ENCODE peak calls at places on chromosomes 11 and 22, in ten cellular contexts. One of them, this sample, is unnamed.

GRCh38 chr11:33043221-33043833 is 4.0 kb downstream of the TCP11L1 start:
- DNase-seq in mesenchymal stem cell: no peak
- DNase-seq in IMR-90: no peak
- DNase-seq in psoas muscle: no peak
- DNase-seq in SJSA1: no peak
- DNase-seq in heart right ventricle: no peak
- DNase-seq in left lung: no peak
- DNase-seq in RWPE1: no peak
- DNase-seq in substantia nigra: no peak
- DNase-seq in left ventricle myocardium inferior: no peak
- DNase-seq in this sample: no peak

GRCh38 chr22:31496735-31497146 is 405 bp downstream of the SFI1 start:
- DNase-seq in RWPE1: no peak
- DNase-seq in mesenchymal stem cell: peak
- DNase-seq in heart right ventricle: peak
- DNase-seq in substantia nigra: no peak
- DNase-seq in left lung: peak
- DNase-seq in psoas muscle: peak
- DNase-seq in IMR-90: no peak
- DNase-seq in SJSA1: no peak
- DNase-seq in left ventricle myocardium inferior: no peak
- DNase-seq in this sample: no peak

GRCh38 chr22:20951151-20951931 is 15.7 kb upstream of the AIFM3 start:
- DNase-seq in substantia nigra: no peak
- DNase-seq in IMR-90: no peak
- DNase-seq in heart right ventricle: no peak
- DNase-seq in left lung: no peak
- DNase-seq in SJSA1: no peak
- DNase-seq in psoas muscle: no peak
- DNase-seq in RWPE1: no peak
- DNase-seq in left ventricle myocardium inferior: no peak
- DNase-seq in mesenchymal stem cell: no peak
- DNase-seq in this sample: no peak

GRCh38 chr11:75351541-75352416 is at the start of gene ARRB1:
- DNase-seq in RWPE1: peak
- DNase-seq in left lung: peak
- DNase-seq in psoas muscle: peak
- DNase-seq in substantia nigra: no peak
- DNase-seq in heart right ventricle: peak
- DNase-seq in IMR-90: no peak
- DNase-seq in SJSA1: no peak
- DNase-seq in mesenchymal stem cell: peak
- DNase-seq in left ventricle myocardium inferior: peak
- DNase-seq in this sample: no peak

GRCh38 chr11:104003491-104003890 is 32.9 kb upstream of the DDI1 start:
- DNase-seq in left ventricle myocardium inferior: no peak
- DNase-seq in RWPE1: no peak
- DNase-seq in SJSA1: no peak
- DNase-seq in left lung: no peak
- DNase-seq in mesenchymal stem cell: peak
- DNase-seq in IMR-90: peak
- DNase-seq in psoas muscle: no peak
- DNase-seq in heart right ventricle: no peak
- DNase-seq in substantia nigra: no peak
- DNase-seq in this sample: no peak

GRCh38 chr22:47381240-47381639 is 618.8 kb downstream of the TBC1D22A start:
- DNase-seq in mesenchymal stem cell: no peak
- DNase-seq in RWPE1: no peak
- DNase-seq in left ventricle myocardium inferior: no peak
- DNase-seq in left lung: no peak
- DNase-seq in SJSA1: no peak
- DNase-seq in heart right ventricle: no peak
- DNase-seq in substantia nigra: no peak
- DNase-seq in IMR-90: no peak
- DNase-seq in psoas muscle: no peak
- DNase-seq in this sample: no peak

GRCh38 chr11:49499117-49499516 is 290.7 kb upstream of the FOLH1 start:
- DNase-seq in substantia nigra: no peak
- DNase-seq in heart right ventricle: no peak
- DNase-seq in left ventricle myocardium inferior: no peak
- DNase-seq in mesenchymal stem cell: no peak
- DNase-seq in SJSA1: no peak
- DNase-seq in IMR-90: no peak
- DNase-seq in left lung: no peak
- DNase-seq in psoas muscle: no peak
- DNase-seq in RWPE1: no peak
- DNase-seq in this sample: no peak

GRCh38 chr11:70111269-70112016 is 33.3 kb downstream of the ANO1 start:
- DNase-seq in left lung: no peak
- DNase-seq in substantia nigra: no peak
- DNase-seq in RWPE1: no peak
- DNase-seq in heart right ventricle: peak
- DNase-seq in SJSA1: peak
- DNase-seq in mesenchymal stem cell: peak
- DNase-seq in left ventricle myocardium inferior: peak
- DNase-seq in IMR-90: peak
- DNase-seq in psoas muscle: peak
- DNase-seq in this sample: peak

GRCh38 chr11:34203377-34203801 is 98.0 kb downstream of the NAT10 start:
- DNase-seq in IMR-90: no peak
- DNase-seq in substantia nigra: no peak
- DNase-seq in SJSA1: no peak
- DNase-seq in left lung: no peak
- DNase-seq in mesenchymal stem cell: no peak
- DNase-seq in heart right ventricle: no peak
- DNase-seq in left ventricle myocardium inferior: no peak
- DNase-seq in RWPE1: no peak
- DNase-seq in psoas muscle: no peak
- DNase-seq in this sample: no peak

GRCh38 chr11:111194789-111195188 is 50.7 kb upstream of the POU2AF2 start:
- DNase-seq in heart right ventricle: no peak
- DNase-seq in left ventricle myocardium inferior: no peak
- DNase-seq in IMR-90: no peak
- DNase-seq in RWPE1: no peak
- DNase-seq in substantia nigra: no peak
- DNase-seq in left lung: no peak
- DNase-seq in SJSA1: no peak
- DNase-seq in mesenchymal stem cell: no peak
- DNase-seq in psoas muscle: no peak
- DNase-seq in this sample: no peak

GRCh38 chr11:47998733-47999359 is 18.5 kb downstream of the PTPRJ start:
- DNase-seq in psoas muscle: no peak
- DNase-seq in SJSA1: no peak
- DNase-seq in left ventricle myocardium inferior: no peak
- DNase-seq in mesenchymal stem cell: no peak
- DNase-seq in RWPE1: no peak
- DNase-seq in left lung: no peak
- DNase-seq in IMR-90: no peak
- DNase-seq in heart right ventricle: no peak
- DNase-seq in substantia nigra: no peak
- DNase-seq in this sample: no peak

DNA sequence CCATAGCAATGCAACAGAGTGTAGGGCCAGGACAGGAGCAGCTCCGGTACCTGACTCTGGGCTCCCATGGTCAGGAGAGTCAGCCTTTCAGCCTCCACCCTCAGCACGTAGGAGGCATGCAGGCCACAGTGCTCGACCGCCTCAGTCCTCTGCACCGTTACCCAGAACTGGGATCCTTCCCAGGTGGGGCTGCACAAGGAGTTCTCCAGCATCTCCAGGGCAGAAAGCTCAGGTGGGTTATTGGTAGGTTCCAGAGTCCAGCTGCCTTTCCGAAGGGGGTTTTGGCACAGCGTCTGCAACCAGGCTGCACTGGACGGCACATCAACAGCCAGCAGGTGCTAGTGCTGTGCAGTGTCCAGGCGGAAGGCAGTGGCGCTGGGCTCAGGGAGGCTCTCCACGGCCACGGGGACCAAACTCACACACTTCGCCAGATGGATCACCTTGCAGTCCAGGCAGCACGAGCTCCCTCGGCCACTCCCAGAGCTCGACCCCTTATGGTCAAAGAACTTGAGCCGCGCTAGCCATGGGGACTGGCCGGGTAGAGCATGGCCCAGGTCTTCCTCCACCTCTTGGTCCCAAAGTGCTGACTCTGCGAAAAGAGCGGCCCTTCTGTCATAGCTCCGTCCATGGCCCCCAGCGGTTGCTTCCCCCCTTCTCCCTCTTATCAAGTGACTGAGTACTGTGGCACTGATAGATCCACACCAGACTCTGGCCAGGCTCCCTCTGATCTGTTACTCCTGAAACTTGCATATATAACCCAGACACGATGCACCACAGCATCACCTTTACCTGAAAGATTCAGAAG is 6.9 kb upstream of the PHOX2A start:
- DNase-seq in IMR-90: no peak
- DNase-seq in SJSA1: no peak
- DNase-seq in substantia nigra: no peak
- DNase-seq in psoas muscle: no peak
- DNase-seq in heart right ventricle: no peak
- DNase-seq in mesenchymal stem cell: no peak
- DNase-seq in left ventricle myocardium inferior: no peak
- DNase-seq in RWPE1: no peak
- DNase-seq in left lung: no peak
- DNase-seq in this sample: no peak
- H3K27ac ChIP-seq in IMR-90: no peak
- H3K27ac ChIP-seq in SJSA1: no peak
- H3K27ac ChIP-seq in substantia nigra: no peak
- H3K27ac ChIP-seq in psoas muscle: no peak
- H3K27ac ChIP-seq in heart right ventricle: no peak
- H3K27ac ChIP-seq in mesenchymal stem cell: no peak
- H3K27ac ChIP-seq in left ventricle myocardium inferior: no peak
- H3K27ac ChIP-seq in RWPE1: no peak
- H3K27ac ChIP-seq in left lung: no peak
- H3K27ac ChIP-seq in this sample: no peak

GRCh38 chr11:57776577-57776976 is 15.0 kb downstream of the CTNND1 start:
- DNase-seq in substantia nigra: no peak
- DNase-seq in psoas muscle: no peak
- DNase-seq in SJSA1: no peak
- DNase-seq in heart right ventricle: no peak
- DNase-seq in RWPE1: no peak
- DNase-seq in mesenchymal stem cell: peak
- DNase-seq in left ventricle myocardium inferior: no peak
- DNase-seq in IMR-90: no peak
- DNase-seq in left lung: no peak
- DNase-seq in this sample: no peak
- H3K27ac ChIP-seq in substantia nigra: peak
- H3K27ac ChIP-seq in psoas muscle: peak
- H3K27ac ChIP-seq in SJSA1: peak
- H3K27ac ChIP-seq in heart right ventricle: peak
- H3K27ac ChIP-seq in RWPE1: no peak
- H3K27ac ChIP-seq in mesenchymal stem cell: peak
- H3K27ac ChIP-seq in left ventricle myocardium inferior: peak
- H3K27ac ChIP-seq in IMR-90: peak
- H3K27ac ChIP-seq in left lung: peak
- H3K27ac ChIP-seq in this sample: peak

GRCh38 chr22:50678218-50678650 is 5.6 kb downstream of the SHANK3 start:
- DNase-seq in RWPE1: no peak
- DNase-seq in mesenchymal stem cell: no peak
- DNase-seq in SJSA1: peak
- DNase-seq in substantia nigra: no peak
- DNase-seq in left ventricle myocardium inferior: no peak
- DNase-seq in left lung: peak
- DNase-seq in heart right ventricle: no peak
- DNase-seq in psoas muscle: no peak
- DNase-seq in IMR-90: no peak
- DNase-seq in this sample: peak

GRCh38 chr22:50676211-50676636 is 3.6 kb downstream of the SHANK3 start:
- DNase-seq in left ventricle myocardium inferior: no peak
- DNase-seq in SJSA1: peak
- DNase-seq in RWPE1: no peak
- DNase-seq in left lung: no peak
- DNase-seq in mesenchymal stem cell: no peak
- DNase-seq in IMR-90: no peak
- DNase-seq in substantia nigra: no peak
- DNase-seq in psoas muscle: no peak
- DNase-seq in heart right ventricle: no peak
- DNase-seq in this sample: peak

GRCh38 chr22:50678651-50679521 is 6.3 kb downstream of the SHANK3 start:
- DNase-seq in left lung: peak
- DNase-seq in IMR-90: no peak
- DNase-seq in SJSA1: peak
- DNase-seq in substantia nigra: no peak
- DNase-seq in mesenchymal stem cell: no peak
- DNase-seq in RWPE1: no peak
- DNase-seq in left ventricle myocardium inferior: no peak
- DNase-seq in heart right ventricle: no peak
- DNase-seq in psoas muscle: no peak
- DNase-seq in this sample: peak

GRCh38 chr22:50676661-50677492 is 4.3 kb downstream of the SHANK3 start:
- DNase-seq in psoas muscle: no peak
- DNase-seq in IMR-90: no peak
- DNase-seq in SJSA1: peak
- DNase-seq in left ventricle myocardium inferior: no peak
- DNase-seq in mesenchymal stem cell: no peak
- DNase-seq in substantia nigra: no peak
- DNase-seq in heart right ventricle: no peak
- DNase-seq in RWPE1: no peak
- DNase-seq in left lung: no peak
- DNase-seq in this sample: peak

GRCh38 chr22:50677493-50678217 is 5.0 kb downstream of the SHANK3 start:
- DNase-seq in RWPE1: no peak
- DNase-seq in IMR-90: no peak
- DNase-seq in mesenchymal stem cell: no peak
- DNase-seq in substantia nigra: no peak
- DNase-seq in heart right ventricle: no peak
- DNase-seq in left lung: no peak
- DNase-seq in left ventricle myocardium inferior: no peak
- DNase-seq in psoas muscle: no peak
- DNase-seq in SJSA1: peak
- DNase-seq in this sample: no peak
- H3K27ac ChIP-seq in RWPE1: peak
- H3K27ac ChIP-seq in IMR-90: no peak
- H3K27ac ChIP-seq in mesenchymal stem cell: no peak
- H3K27ac ChIP-seq in substantia nigra: no peak
- H3K27ac ChIP-seq in heart right ventricle: peak
- H3K27ac ChIP-seq in left lung: no peak
- H3K27ac ChIP-seq in left ventricle myocardium inferior: peak
- H3K27ac ChIP-seq in psoas muscle: no peak
- H3K27ac ChIP-seq in SJSA1: no peak
- H3K27ac ChIP-seq in this sample: no peak

DNA sequence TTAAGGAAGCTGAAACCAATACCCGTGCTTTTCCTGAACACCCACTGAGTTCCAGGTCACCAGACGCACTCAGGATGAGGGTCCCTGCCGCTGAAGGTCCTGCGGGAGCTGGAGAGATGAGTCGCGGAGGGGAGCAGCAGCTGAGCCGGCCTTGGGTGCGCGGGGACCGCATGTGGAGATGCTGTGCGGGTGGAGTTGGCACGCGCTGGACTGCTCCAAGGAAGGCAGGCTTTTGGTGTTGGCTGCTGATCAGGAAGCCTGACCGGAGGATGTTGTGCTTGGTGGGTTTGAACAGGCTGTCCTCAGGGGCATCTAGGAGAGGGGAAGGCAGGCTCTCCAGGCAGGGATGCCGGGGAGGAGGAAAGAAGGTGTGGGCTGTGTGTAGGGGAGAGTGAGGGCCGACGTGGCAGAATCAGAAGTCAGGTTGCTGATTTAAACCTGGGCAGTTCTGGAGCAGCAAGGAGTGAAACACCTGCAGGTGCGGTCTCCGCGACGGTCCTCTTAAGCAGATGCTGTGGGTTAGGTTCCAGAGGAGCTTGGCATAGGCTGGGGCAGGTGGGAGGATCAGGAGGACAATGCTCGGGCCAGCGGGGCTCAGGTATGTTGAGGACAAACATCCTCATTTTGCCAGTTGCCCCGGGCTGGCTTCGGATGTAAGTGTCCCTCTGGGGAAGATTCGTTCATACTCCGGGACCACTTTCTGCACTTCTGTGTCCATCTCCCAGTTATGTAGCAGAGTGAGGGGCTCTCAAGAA is 197.5 kb upstream of the B3GAT1 start:
- DNase-seq in substantia nigra: no peak
- DNase-seq in SJSA1: no peak
- DNase-seq in left ventricle myocardium inferior: no peak
- DNase-seq in left lung: no peak
- DNase-seq in RWPE1: no peak
- DNase-seq in IMR-90: no peak
- DNase-seq in psoas muscle: no peak
- DNase-seq in mesenchymal stem cell: no peak
- DNase-seq in heart right ventricle: no peak
- DNase-seq in this sample: peak
- H3K27ac ChIP-seq in substantia nigra: no peak
- H3K27ac ChIP-seq in SJSA1: no peak
- H3K27ac ChIP-seq in left ventricle myocardium inferior: no peak
- H3K27ac ChIP-seq in left lung: no peak
- H3K27ac ChIP-seq in RWPE1: no peak
- H3K27ac ChIP-seq in IMR-90: no peak
- H3K27ac ChIP-seq in psoas muscle: no peak
- H3K27ac ChIP-seq in mesenchymal stem cell: no peak
- H3K27ac ChIP-seq in heart right ventricle: no peak
- H3K27ac ChIP-seq in this sample: no peak

This sample was measured in right atrium auricular region.